ENCODE peak calls at places on chromosomes 3 and 15, in four cellular contexts. S is dorsolateral prefrontal cortex, X is pancreas, D is transverse colon. V is an unnamed sample.

GRCh38 chr3:39211332-39212130 is 19.1 kb upstream of the XIRP1 start:
- DNase-seq in S (no peak), X (no peak), D (no peak), V (no peak)

GRCh38 chr3:71600646-71601288 is 17.2 kb upstream of the FOXP1 start:
- DNase-seq in S (no peak), X (no peak), D (no peak), V (no peak)

GRCh38 chr3:194874783-194875182 is 189.1 kb downstream of the FAM43A start:
- DNase-seq in S (no peak), X (no peak), D (no peak), V (no peak)

GRCh38 chr15:52093539-52094502 is 18.8 kb downstream of the BCL2L10 start:
- DNase-seq in S (no peak), X (no peak), D (no peak), V (no peak)

GRCh38 chr3:13727890-13728289 is 152.0 kb downstream of the WNT7A start:
- DNase-seq in S (no peak), X (no peak), D (no peak), V (no peak)

GRCh38 chr3:72102057-72102711 is 317.2 kb upstream of the PROK2 start:
- DNase-seq in S (no peak), X (no peak), D (no peak), V (no peak)

GRCh38 chr15:72382146-72382545 is 6.3 kb upstream of the HEXA start:
- DNase-seq in S (no peak), X (no peak), D (no peak), V (no peak)

GRCh38 chr3:156516284-156516683 is 38.6 kb downstream of the SSR3 start:
- DNase-seq in S (no peak), X (no peak), D (no peak), V (no peak)

GRCh38 chr3:37967252-37967881 is 23.2 kb upstream of the VILL start:
- DNase-seq in S (peak; percentile 61), X (peak; percentile 71), D (peak; percentile 82), V (no peak)

GRCh38 chr3:171801738-171802600 is 8.3 kb downstream of the PLD1 start:
- DNase-seq in S (no peak), X (no peak), D (no peak), V (no peak)

GRCh38 chr3:28678083-28678482 is 329.5 kb upstream of the AZI2 start:
- DNase-seq in S (no peak), X (no peak), D (no peak), V (no peak)

GRCh38 chr3:69097407-69098086 is 12.8 kb downstream of the ARL6IP5 start:
- DNase-seq in S (no peak), X (no peak), D (no peak), V (no peak)

GRCh38 chr15:71151061-71151460 is 35.8 kb downstream of the THSD4 start:
- DNase-seq in S (no peak), X (no peak), D (no peak), V (no peak)

GRCh38 chr15:38618242-38618925 is 53.8 kb upstream of the RASGRP1 start:
- DNase-seq in S (no peak), X (no peak), D (no peak), V (no peak)

GRCh38 chr15:76432604-76433003 is 96.0 kb downstream of the ISL2 start:
- DNase-seq in S (no peak), X (no peak), D (no peak), V (no peak)

DNA sequence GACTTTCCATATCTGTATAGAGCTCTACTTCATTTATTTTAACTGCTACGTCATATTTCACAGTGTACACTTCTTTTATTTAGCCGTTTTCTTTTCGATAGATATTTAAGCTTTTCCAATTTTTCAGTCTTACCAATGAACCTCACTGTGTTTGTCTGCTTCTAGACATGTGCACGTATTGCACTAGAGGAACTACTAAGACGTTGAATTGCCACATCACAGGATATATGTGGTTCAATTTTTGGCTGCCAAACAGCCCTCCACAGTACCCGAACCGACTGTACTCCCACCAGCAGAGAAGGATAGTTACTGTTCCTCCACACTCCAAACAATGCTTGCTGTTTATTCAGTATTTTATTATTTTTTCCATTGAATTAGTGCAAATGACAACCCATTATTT is 2.0 kb downstream of the NR1I2 start:
- DNase-seq in S (no peak), X (no peak), D (no peak), V (no peak)
- TF ChIP-seq CTCF in S (no peak), X (no peak), D (no peak), V (no peak)

GRCh38 chr3:151660890-151661289 is 72.8 kb upstream of the AADACL2 start:
- DNase-seq in S (no peak), X (no peak), D (no peak), V (no peak)
- TF ChIP-seq CTCF in S (peak; percentile 31), X (no peak), D (no peak), V (peak; percentile 80)

GRCh38 chr3:81581966-81582599 is 179.4 kb downstream of the GBE1 start:
- DNase-seq in S (peak; percentile 28), X (peak; percentile 26), D (peak; percentile 28), V (no peak)
- TF ChIP-seq CTCF in S (peak; percentile 9), X (peak; percentile 12), D (peak; percentile 57), V (peak; percentile 86)

DNA sequence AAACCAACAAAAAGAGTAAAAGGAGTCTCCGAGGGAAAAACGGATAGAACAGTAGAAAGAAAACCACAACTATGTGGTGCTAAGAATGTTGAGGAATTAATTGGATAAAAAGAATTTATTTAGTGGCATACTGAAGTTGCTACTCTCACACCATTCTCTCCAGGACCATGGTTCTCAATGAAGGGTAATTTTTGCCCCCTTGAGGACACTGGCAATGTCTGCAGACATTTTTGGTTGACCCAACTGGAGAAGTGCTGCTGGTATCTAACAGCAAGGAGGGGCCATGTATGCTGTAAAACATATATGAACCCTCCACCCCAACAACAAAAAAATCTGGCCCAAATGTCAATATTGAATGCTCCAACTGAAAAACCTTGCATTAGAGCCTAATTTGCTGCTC is 85.9 kb upstream of the CSPG5 start:
- DNase-seq in S (no peak), X (no peak), D (no peak), V (no peak)
- TF ChIP-seq CTCF in S (no peak), X (no peak), D (no peak), V (peak; percentile 70)